ENCODE peak calls at places on chromosomes 13 and 19, in four cellular contexts. B is GM12865, U is pancreas, T is psoas muscle. D is an unnamed sample.

GRCh38 chr13:101545521-101545920 is 93.0 kb downstream of the ITGBL1 start:
- DNase-seq in U (no peak), T (no peak), B (no peak), D (no peak)

GRCh38 chr19:48415395-48415794 is 21.9 kb downstream of the GRIN2D start:
- DNase-seq in T (peak; percentile 86), B (peak; percentile 86), U (peak; percentile 89), D (no peak)

GRCh38 chr19:42198676-42199439 is 18.6 kb downstream of the DEDD2 start:
- DNase-seq in T (no peak), U (no peak), B (peak; percentile 85), D (no peak)

GRCh38 chr13:47484564-47484963 is 516.5 kb downstream of the SUCLA2 start:
- DNase-seq in B (no peak), U (no peak), T (no peak), D (no peak)

GRCh38 chr19:13100031-13100588 is 2.5 kb downstream of the LYL1 start:
- DNase-seq in B (peak; percentile 92), T (no peak), U (no peak), D (no peak)

GRCh38 chr13:43846496-43846895 is 33.0 kb downstream of the CCDC122 start:
- DNase-seq in U (no peak), T (no peak), B (no peak), D (no peak)

GRCh38 chr13:62629618-62630017 is 1214.0 kb upstream of the PCDH20 start:
- DNase-seq in T (no peak), B (no peak), U (peak; percentile 80), D (peak; percentile 83)

GRCh38 chr13:88704600-88705275 is 1033.6 kb downstream of the SLITRK5 start:
- DNase-seq in T (no peak), U (no peak), B (no peak), D (no peak)

GRCh38 chr13:79647518-79647917 is 166.6 kb downstream of the NDFIP2 start:
- DNase-seq in B (no peak), U (no peak), T (no peak), D (no peak)

GRCh38 chr13:49419292-49419691 is 24.6 kb downstream of the CAB39L start:
- DNase-seq in U (no peak), B (no peak), T (no peak), D (no peak)

GRCh38 chr13:41915096-41915495 is 45.8 kb downstream of the VWA8 start:
- DNase-seq in T (no peak), B (no peak), U (no peak), D (no peak)

GRCh38 chr19:15213715-15214381 is 13.1 kb upstream of the NOTCH3 start:
- DNase-seq in T (peak; percentile 90), B (no peak), U (no peak), D (no peak)

GRCh38 chr19:45251452-45252354 is 632 bp downstream of the MARK4 start:
- DNase-seq in T (peak; percentile 59), U (no peak), B (peak; percentile 18), D (no peak)

GRCh38 chr13:95641961-95642621 is 2.4 kb downstream of the DZIP1 start:
- DNase-seq in T (peak; percentile 58), B (peak; percentile 16), U (peak; percentile 30), D (no peak)

GRCh38 chr13:107347641-107348369 is 779.9 kb upstream of the ARGLU1 start:
- DNase-seq in U (no peak), B (no peak), T (no peak), D (no peak)

GRCh38 chr13:75876371-75877050 is 240.4 kb downstream of the LMO7 start:
- DNase-seq in B (peak; percentile 76), U (peak; percentile 31), T (no peak), D (peak; percentile 17)

GRCh38 chr19:48873476-48874308 is 1.5 kb downstream of the PPP1R15A start:
- DNase-seq in U (peak; percentile 35), T (no peak), B (no peak), D (no peak)

GRCh38 chr13:79481685-79482052 is 714 bp downstream of the NDFIP2 start:
- DNase-seq in B (peak; percentile 30), T (no peak), U (peak; percentile 33), D (no peak)

GRCh38 chr19:3336351-3336679 is 30.1 kb upstream of the NFIC start:
- DNase-seq in U (no peak), T (no peak), B (no peak), D (no peak)

GRCh38 chr19:28046932-28047331 is 1166.0 kb downstream of the UQCRFS1 start:
- DNase-seq in T (no peak), B (no peak), U (no peak), D (no peak)

GRCh38 chr19:10603084-10603872 is 16.2 kb upstream of the AP1M2 start:
- DNase-seq in T (peak; percentile 69), B (peak; percentile 90), U (peak; percentile 34), D (no peak)

GRCh38 chr19:609001-609340 is 19.3 kb downstream of the HCN2 start:
- DNase-seq in U (no peak), T (peak; percentile 78), B (no peak), D (no peak)

GRCh38 chr19:4343845-4344713 is 717 bp downstream of the MPND start:
- DNase-seq in B (no peak), U (no peak), T (no peak), D (no peak)

GRCh38 chr19:42850981-42851717 is 28.4 kb downstream of the PSG1 start:
- DNase-seq in U (no peak), B (no peak), T (peak; percentile 74), D (no peak)

GRCh38 chr19:4066682-4067395 is at the start of gene ZBTB7A:
- DNase-seq in U (peak; percentile 90), B (peak; percentile 84), T (peak; percentile 91), D (no peak)

GRCh38 chr13:20702945-20703784 is at the start of gene IL17D:
- DNase-seq in T (peak; percentile 62), B (peak; percentile 55), U (no peak), D (no peak)

GRCh38 chr19:48123907-48124675 is 13.5 kb upstream of the PLA2G4C start:
- DNase-seq in T (no peak), U (no peak), B (no peak), D (no peak)

GRCh38 chr13:18943721-18944391 is 237.8 kb downstream of the TUBA3C start:
- DNase-seq in B (no peak), T (no peak), U (no peak), D (no peak)

GRCh38 chr13:108322206-108322824 is 52.8 kb downstream of the TNFSF13B start:
- DNase-seq in T (no peak), B (peak; percentile 37), U (no peak), D (no peak)

GRCh38 chr19:3343619-3344502 is 22.5 kb upstream of the NFIC start:
- DNase-seq in T (peak; percentile 91), U (peak; percentile 84), B (peak; percentile 83), D (peak; percentile 47)

GRCh38 chr19:44718441-44719261 is 19.7 kb downstream of the CEACAM16 start:
- DNase-seq in T (peak; percentile 71), U (peak; percentile 94), B (no peak), D (no peak)

GRCh38 chr19:46256855-46257254 is 27.3 kb downstream of the IGFL1 start:
- DNase-seq in T (no peak), U (no peak), B (no peak), D (no peak)

GRCh38 chr19:17346109-17346671 is 8.8 kb downstream of the GTPBP3 start:
- DNase-seq in U (peak; percentile 51), B (peak; percentile 82), T (peak; percentile 85), D (no peak)

GRCh38 chr19:19329199-19329598 is 8.6 kb downstream of the MAU2 start:
- DNase-seq in T (no peak), B (peak; percentile 44), U (no peak), D (no peak)

GRCh38 chr13:80276371-80277289 is 64.3 kb downstream of the SPRY2 start:
- DNase-seq in T (no peak), B (peak; percentile 32), U (no peak), D (no peak)

GRCh38 chr13:79604752-79605151 is 123.8 kb downstream of the NDFIP2 start:
- DNase-seq in U (no peak), B (no peak), T (no peak), D (no peak)

GRCh38 chr13:23450340-23451046 is 17.0 kb upstream of the SACS start:
- DNase-seq in U (no peak), B (no peak), T (peak; percentile 68), D (no peak)

GRCh38 chr13:93861818-93862217 is 617.7 kb downstream of the DCT start:
- DNase-seq in B (no peak), T (no peak), U (no peak), D (no peak)

DNA sequence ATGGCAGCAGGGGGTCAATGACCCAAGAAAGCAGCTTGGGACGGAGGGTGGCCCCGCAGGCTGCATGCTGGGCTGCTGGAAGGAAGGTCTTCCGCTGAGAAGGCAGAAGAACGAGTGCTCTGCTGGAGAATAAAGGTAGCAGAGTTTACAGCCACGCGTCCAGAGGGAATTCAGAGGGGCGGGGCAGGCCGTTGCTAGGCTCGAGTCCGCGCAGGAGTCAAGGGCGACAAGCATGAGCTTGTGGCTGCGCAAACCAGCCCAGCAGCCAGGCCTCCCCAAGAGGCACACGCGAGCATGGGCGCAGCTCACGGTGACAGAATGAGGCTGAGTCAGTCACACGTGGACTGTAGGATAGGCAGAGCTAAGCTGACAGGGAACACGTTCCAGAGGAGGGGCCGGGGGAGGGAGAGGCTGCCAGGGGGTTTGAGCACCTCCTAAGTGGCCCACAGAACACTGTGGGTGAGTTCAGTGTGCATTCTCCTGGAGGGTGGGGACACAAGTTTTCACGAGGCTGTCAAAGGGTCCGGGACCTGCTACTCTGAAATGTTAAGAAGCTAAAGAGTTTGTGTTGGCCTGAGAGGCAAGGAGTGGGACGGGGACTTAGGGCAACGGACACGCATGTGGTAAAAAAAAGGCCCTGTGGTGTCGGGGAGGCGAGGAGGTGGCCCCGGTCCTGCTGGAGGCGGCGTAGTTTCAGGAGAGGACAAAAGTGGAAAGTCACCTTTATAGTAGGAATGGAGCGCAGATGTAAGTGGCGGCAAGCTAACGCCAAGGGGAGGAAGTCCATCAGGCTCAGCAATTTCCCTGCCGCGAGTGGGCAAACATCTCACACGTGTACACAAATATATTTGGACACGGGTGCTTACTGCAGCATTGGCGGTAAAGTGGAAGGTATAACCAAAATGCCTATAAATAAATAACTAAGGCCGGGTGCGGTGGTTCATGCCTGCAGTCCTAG is 17.7 kb downstream of the RFX2 start:
- DNase-seq in U (peak; percentile 60), T (peak; percentile 87), B (peak; percentile 41), D (no peak)
- TF ChIP-seq CTCF in U (no peak), T (no peak), B (no peak), D (no peak)

DNA sequence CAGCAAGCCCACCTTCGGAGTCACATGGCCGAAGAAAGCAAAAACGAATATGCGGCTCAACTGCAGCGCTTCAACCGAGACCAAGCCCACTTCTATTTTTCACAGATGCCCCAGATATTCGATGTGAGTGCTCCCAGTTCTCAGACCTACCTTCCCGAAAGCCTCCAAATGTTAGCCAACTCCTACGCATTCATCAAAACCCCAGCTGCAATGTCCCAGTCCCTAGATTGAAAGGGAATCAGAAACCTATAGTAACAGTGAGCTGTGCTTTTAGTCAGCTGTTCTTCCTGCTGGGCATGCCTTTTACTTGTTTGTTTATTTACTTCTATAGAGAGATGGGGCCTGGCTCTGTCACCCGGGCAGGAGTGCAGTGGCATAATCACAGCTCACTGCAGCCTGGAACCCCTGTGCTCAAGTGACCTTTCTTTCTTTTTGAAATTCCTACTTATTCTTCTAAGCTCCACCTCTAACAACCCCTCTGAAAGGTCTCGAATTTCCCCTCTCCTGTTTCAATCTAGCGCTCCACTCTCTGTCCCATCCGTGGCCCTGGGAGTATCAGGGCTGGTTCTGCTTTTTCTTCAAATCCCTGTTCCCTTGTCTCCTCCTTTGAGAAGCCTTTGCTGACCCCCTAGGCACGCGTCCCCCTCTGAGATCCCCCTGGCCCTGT is 4.4 kb downstream of the TRIP10 start:
- DNase-seq in U (no peak), B (no peak), T (no peak), D (no peak)
- H3K4me3 ChIP-seq in U (no peak overlapping the region), B (no peak overlapping the region), T (peak overlapping the region; percentile 46), D (no peak overlapping the region)

GRCh38 chr13:110312669-110313031 is 5.6 kb downstream of the COL4A2 start:
- DNase-seq in U (no peak), B (no peak), T (no peak), D (no peak)
- TF ChIP-seq CTCF in U (no peak), B (no peak), T (no peak), D (no peak)

GRCh38 chr13:46170687-46171086 is 11.3 kb downstream of the LCP1 start:
- DNase-seq in B (no peak), U (no peak), T (no peak), D (no peak)
- H3K4me3 ChIP-seq in B (peak overlapping the region; percentile 47), U (no peak overlapping the region), T (no peak overlapping the region), D (no peak overlapping the region)